ENCODE peak calls at places on chromosomes 11 and 22, in four cellular contexts. J is WTC11, M is A549, T is HepG2. O is an unnamed sample.

GRCh38 chr11:133476570-133477262 is 55.6 kb downstream of the OPCML start:
- DNase-seq in J (peak), M (no peak), T (no peak), O (no peak)

GRCh38 chr11:23423656-23424055 is 563.4 kb upstream of the CCDC179 start:
- DNase-seq in J (no peak), M (no peak), T (no peak), O (no peak)

GRCh38 chr11:10982695-10983492 is 125.0 kb upstream of the ZBED5 start:
- DNase-seq in J (no peak), M (peak), T (no peak), O (peak)

GRCh38 chr11:23903044-23903704 is 593.7 kb upstream of the LUZP2 start:
- DNase-seq in J (no peak), M (peak), T (peak), O (no peak)

GRCh38 chr11:63745304-63746170 is 23.0 kb downstream of the ZFTA start:
- DNase-seq in J (no peak), M (no peak), T (no peak), O (no peak)

GRCh38 chr11:86492370-86493030 is 117.8 kb downstream of the CCDC81 start:
- DNase-seq in J (no peak), M (no peak), T (no peak), O (no peak)

GRCh38 chr11:117691206-117691490 is 105.9 kb downstream of the DSCAML1 start:
- DNase-seq in J (no peak), M (no peak), T (no peak), O (no peak)

GRCh38 chr22:39655736-39656285 is 85.3 kb downstream of the CACNA1I start:
- DNase-seq in J (no peak), M (no peak), T (no peak), O (no peak)

GRCh38 chr22:43465291-43466015 is 53.6 kb downstream of the MPPED1 start:
- DNase-seq in J (no peak), M (no peak), T (no peak), O (no peak)

GRCh38 chr22:20591660-20592310 is 84.4 kb downstream of the MED15 start:
- DNase-seq in J (peak), M (no peak), T (peak), O (peak)

GRCh38 chr11:20157768-20158167 is 2.5 kb downstream of the DBX1 start:
- DNase-seq in J (no peak), M (no peak), T (no peak), O (no peak)

GRCh38 chr11:38176812-38177322 is 1578.8 kb upstream of the RAG2 start:
- DNase-seq in J (no peak), M (no peak), T (no peak), O (no peak)

GRCh38 chr11:124676386-124676785 is 2.7 kb downstream of the SPA17 start:
- DNase-seq in J (no peak), M (no peak), T (no peak), O (no peak)

GRCh38 chr11:69161117-69161407 is 5.3 kb downstream of the SMIM38 start:
- DNase-seq in J (no peak), M (no peak), T (no peak), O (no peak)

GRCh38 chr11:118651820-118652219 is 27.6 kb downstream of the TREH start:
- DNase-seq in J (no peak), M (no peak), T (no peak), O (no peak)

GRCh38 chr11:14537134-14537599 is 17.0 kb upstream of the PSMA1 start:
- DNase-seq in J (no peak), M (peak), T (peak), O (peak)

GRCh38 chr22:28799834-28800307 is 498 bp downstream of the XBP1 start:
- DNase-seq in J (peak), M (no peak), T (no peak), O (peak)

GRCh38 chr11:12897867-12898266 is 111.2 kb upstream of the RASSF10 start:
- DNase-seq in J (no peak), M (no peak), T (no peak), O (no peak)

GRCh38 chr11:112610996-112611795 is 350.0 kb upstream of the NCAM1 start:
- DNase-seq in J (no peak), M (no peak), T (no peak), O (no peak)

GRCh38 chr22:49052023-49052538 is 775.6 kb downstream of the BRD1 start:
- DNase-seq in J (no peak), M (no peak), T (no peak), O (peak)

GRCh38 chr11:128472128-128473110 is 114.9 kb downstream of the ETS1 start:
- DNase-seq in J (no peak), M (no peak), T (peak), O (no peak)

GRCh38 chr11:130514316-130514715 is 65.9 kb downstream of the ADAMTS15 start:
- DNase-seq in J (no peak), M (no peak), T (no peak), O (no peak)

GRCh38 chr11:124970925-124971324 is 16.9 kb downstream of the CCDC15 start:
- DNase-seq in J (no peak), M (peak), T (peak), O (peak)

GRCh38 chr11:32172771-32173170 is 81.9 kb downstream of the RCN1 start:
- DNase-seq in J (no peak), M (no peak), T (no peak), O (no peak)

GRCh38 chr11:123560001-123560400 is 94.4 kb downstream of the SCN3B start:
- DNase-seq in J (no peak), M (no peak), T (no peak), O (no peak)

GRCh38 chr22:23478175-23478574 is 101.9 kb downstream of the IGLL1 start:
- DNase-seq in J (no peak), M (no peak), T (no peak), O (peak)

GRCh38 chr11:59208956-59209355 is 3.8 kb downstream of the MPEG1 start:
- DNase-seq in J (no peak), M (no peak), T (no peak), O (no peak)

DNA sequence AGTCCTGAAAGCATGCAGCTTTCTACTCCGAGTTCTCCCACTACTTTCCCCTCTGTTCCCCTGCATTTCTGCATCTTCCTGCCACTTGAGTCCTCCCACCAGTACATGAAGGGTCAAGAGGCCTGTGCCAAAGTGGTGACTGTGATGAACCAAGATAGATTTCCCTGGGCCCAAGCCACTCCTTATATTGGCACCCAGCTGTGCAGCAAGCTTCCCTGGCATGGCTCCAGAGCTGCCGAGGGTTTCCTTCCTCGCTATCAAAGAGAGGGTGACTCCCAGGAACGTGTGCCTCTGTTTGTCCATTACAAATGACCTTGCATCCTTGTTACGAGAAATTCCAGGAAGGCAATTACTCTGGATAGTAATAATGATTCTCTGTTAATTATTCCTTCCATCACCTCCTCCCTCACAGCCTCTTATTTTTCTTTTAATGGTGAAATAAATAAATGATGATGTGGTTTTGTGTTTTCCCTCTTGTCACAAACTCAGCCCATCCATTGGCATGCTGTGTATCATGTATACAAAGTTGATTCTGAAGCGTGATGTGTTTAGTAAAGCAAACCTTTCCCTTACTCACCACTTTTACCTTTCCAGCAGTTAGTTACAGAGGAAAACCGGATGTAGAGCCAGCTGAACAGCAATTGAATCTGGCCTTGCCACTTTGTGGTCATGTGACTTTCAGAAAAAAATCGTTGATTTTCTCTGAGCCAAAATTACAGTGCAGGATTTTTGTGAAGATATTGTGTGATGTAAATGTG is 8.3 kb downstream of the SRSF8 start:
- DNase-seq in J (no peak), M (no peak), T (no peak), O (no peak)
- TF ChIP-seq HMGXB4 in J (no peak), M (no peak), T (no peak), O (no peak)

GRCh38 chr11:203056-203944 is 3.9 kb downstream of the BET1L start:
- DNase-seq in J (no peak), M (no peak), T (no peak), O (no peak)
- TF ChIP-seq HMGXB4 in J (no peak), M (no peak), T (no peak), O (no peak)

DNA sequence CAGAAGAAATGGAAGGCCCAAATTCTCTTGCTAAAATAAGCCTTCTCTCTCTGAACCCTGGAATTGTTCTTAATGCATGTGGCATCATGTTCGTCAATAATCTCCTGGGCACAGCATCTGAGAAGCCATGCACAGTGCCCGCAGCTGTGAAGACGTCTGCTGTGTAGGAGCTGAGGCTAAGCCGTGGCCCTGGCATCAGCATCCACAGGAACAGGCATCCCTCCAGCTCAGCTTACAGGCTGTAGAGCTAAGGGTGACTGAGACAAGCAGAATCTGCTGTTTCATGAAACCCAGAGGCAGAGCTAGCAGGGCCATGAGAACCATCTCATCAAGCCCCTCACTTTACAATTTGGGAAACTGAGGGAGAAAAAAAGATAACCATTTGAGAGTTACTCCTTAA is 60.6 kb downstream of the SEZ6L start:
- DNase-seq in J (no peak), M (no peak), T (no peak), O (no peak)
- TF ChIP-seq HMGXB4 in J (no peak), M (no peak), T (no peak), O (no peak)

GRCh38 chr22:47618180-47618579 is 855.7 kb downstream of the TBC1D22A start:
- DNase-seq in J (peak), M (no peak), T (no peak), O (no peak)

GRCh38 chr22:47620391-47620790 is 857.9 kb downstream of the TBC1D22A start:
- DNase-seq in J (no peak), M (no peak), T (no peak), O (no peak)

GRCh38 chr22:47619631-47620030 is 857.2 kb downstream of the TBC1D22A start:
- DNase-seq in J (no peak), M (no peak), T (no peak), O (no peak)

GRCh38 chr22:47617186-47617585 is 854.7 kb downstream of the TBC1D22A start:
- DNase-seq in J (no peak), M (no peak), T (no peak), O (no peak)

GRCh38 chr22:47618611-47619010 is 856.2 kb downstream of the TBC1D22A start:
- DNase-seq in J (no peak), M (no peak), T (no peak), O (no peak)
- TF ChIP-seq HMGXB4 in J (no peak), M (no peak), T (no peak), O (no peak)

O was measured in K562.